ENCODE peak calls at places on chromosomes 1 and 21, in ten cellular contexts. E is PC-9; W is left ventricle myocardium superior; L is ureter; F is neural crest cell; X is activated naive CD8-positive, alpha-beta T cell treated with anti-CD3 and anti-CD28 coated beads for 36 hours; P is stimulated activated naive B cell treated with anti-CD40 and anti-IgM and Interleukin-4, amounts not matched to agents 10 μg/mL and 1 μg/mL and 100 μg/mL, for 72 hours; C is activated T-cell treated with anti-CD3 and anti-CD28 coated beads, Interleukin-2, amount 50 U/mL, for 24 hours; A is NAMALWA; S is fibroblast of pulmonary artery. R is an unnamed sample.
A peak's percentile ranks its signal among the peaks of the same experiment; 100 is the strongest.

GRCh38 chr1:11058595-11059165 is 1.1 kb downstream of the SRM start:
- DNase-seq in E (no peak), W (no peak), L (no peak), F (no peak), X (no peak), P (no peak), C (no peak), A (no peak), S (no peak), R (no peak)

GRCh38 chr21:35274090-35274489 is 225.0 kb upstream of the RUNX1 start:
- DNase-seq in E (no peak), W (no peak), L (no peak), F (no peak), X (no peak), P (no peak), C (no peak), A (no peak), S (no peak), R (no peak)

GRCh38 chr1:168512864-168513595 is 30.8 kb downstream of the XCL2 start:
- DNase-seq in E (no peak), W (no peak), L (no peak), F (no peak), X (peak; percentile 45), P (no peak), C (no peak), A (no peak), S (no peak), R (no peak)

GRCh38 chr1:63034256-63034655 is 250.3 kb downstream of the ATG4C start:
- DNase-seq in E (no peak), W (no peak), L (no peak), F (no peak), X (no peak), P (no peak), C (no peak), A (no peak), S (no peak), R (no peak)

GRCh38 chr1:103489881-103490280 is 35.6 kb upstream of the RNPC3 start:
- DNase-seq in E (no peak), W (no peak), L (no peak), F (no peak), X (no peak), P (no peak), C (no peak), A (no peak), S (peak; percentile 7), R (no peak)

GRCh38 chr1:150560986-150561829 is 12.0 kb downstream of the ADAMTSL4 start:
- DNase-seq in E (peak; percentile 97), W (peak; percentile 96), L (peak; percentile 96), F (peak; percentile 87), X (peak; percentile 88), P (peak; percentile 85), C (peak; percentile 90), A (peak; percentile 96), S (peak; percentile 99), R (peak; percentile 88)

GRCh38 chr1:113581323-113581722 is 178.0 kb downstream of the PHTF1 start:
- DNase-seq in E (no peak), W (no peak), L (no peak), F (no peak), X (no peak), P (no peak), C (no peak), A (no peak), S (no peak), R (no peak)

GRCh38 chr1:178192686-178193085 is 98.8 kb downstream of the RASAL2 start:
- DNase-seq in E (peak; percentile 69), W (no peak), L (peak; percentile 47), F (no peak), X (no peak), P (no peak), C (no peak), A (peak; percentile 56), S (peak; percentile 91), R (no peak)

GRCh38 chr1:33918368-33918767 is 54.5 kb downstream of the HMGB4 start:
- DNase-seq in E (no peak), W (no peak), L (no peak), F (no peak), X (no peak), P (no peak), C (no peak), A (no peak), S (peak; percentile 3), R (no peak)

GRCh38 chr1:25090707-25091422 is 141.4 kb downstream of the SYF2 start:
- DNase-seq in E (no peak), W (no peak), L (no peak), F (no peak), X (no peak), P (no peak), C (no peak), A (no peak), S (peak; percentile 8), R (no peak)

GRCh38 chr1:169548312-169548711 is 38.0 kb downstream of the F5 start:
- DNase-seq in E (no peak), W (no peak), L (no peak), F (no peak), X (no peak), P (no peak), C (no peak), A (no peak), S (no peak), R (no peak)

GRCh38 chr1:18703041-18703621 is 72.5 kb downstream of the PAX7 start:
- DNase-seq in E (no peak), W (no peak), L (no peak), F (no peak), X (no peak), P (no peak), C (no peak), A (no peak), S (no peak), R (no peak)

GRCh38 chr1:179080866-179081695 is 789 bp upstream of the TOR3A start:
- DNase-seq in E (no peak), W (no peak), L (no peak), F (no peak), X (peak; percentile 47), P (peak; percentile 47), C (no peak), A (peak; percentile 85), S (no peak), R (no peak)

GRCh38 chr1:203726417-203726867 is 38.5 kb upstream of the LAX1 start:
- DNase-seq in E (no peak), W (no peak), L (no peak), F (no peak), X (no peak), P (no peak), C (no peak), A (no peak), S (peak; percentile 36), R (no peak)

GRCh38 chr1:205680073-205680851 is at the start of gene SLC45A3:
- DNase-seq in E (peak; percentile 46), W (peak; percentile 62), L (no peak), F (peak; percentile 45), X (peak; percentile 52), P (no peak), C (peak; percentile 67), A (no peak), S (peak; percentile 23), R (no peak)

GRCh38 chr1:58968360-58968952 is 184.6 kb upstream of the JUN start:
- DNase-seq in E (no peak), W (peak; percentile 90), L (peak; percentile 82), F (no peak), X (peak; percentile 21), P (peak; percentile 62), C (peak; percentile 51), A (peak; percentile 50), S (peak; percentile 85), R (no peak)

GRCh38 chr1:183029591-183030000 is 6.4 kb downstream of the LAMC1 start:
- DNase-seq in E (no peak), W (no peak), L (no peak), F (no peak), X (no peak), P (no peak), C (no peak), A (no peak), S (peak; percentile 65), R (no peak)

GRCh38 chr1:67883069-67883468 is 49.8 kb upstream of the GNG12 start:
- DNase-seq in E (no peak), W (no peak), L (no peak), F (no peak), X (no peak), P (no peak), C (no peak), A (no peak), S (peak; percentile 74), R (no peak)

GRCh38 chr21:41957991-41958766 is 4.4 kb upstream of the C2CD2 start:
- DNase-seq in E (peak; percentile 85), W (peak; percentile 75), L (peak; percentile 74), F (no peak), X (no peak), P (no peak), C (no peak), A (no peak), S (peak; percentile 93), R (no peak)

GRCh38 chr1:35564037-35564883 is 6.7 kb downstream of the NCDN start:
- DNase-seq in E (peak; percentile 79), W (peak; percentile 80), L (peak; percentile 78), F (peak; percentile 79), X (peak; percentile 73), P (peak; percentile 51), C (peak; percentile 83), A (peak; percentile 90), S (peak; percentile 85), R (peak; percentile 54)

GRCh38 chr1:73662526-73662925 is 535.5 kb downstream of the LRRIQ3 start:
- DNase-seq in E (no peak), W (no peak), L (no peak), F (no peak), X (no peak), P (no peak), C (no peak), A (no peak), S (no peak), R (no peak)

GRCh38 chr1:172040466-172040865 is 199.2 kb downstream of the DNM3 start:
- DNase-seq in E (peak; percentile 34), W (no peak), L (no peak), F (no peak), X (no peak), P (no peak), C (no peak), A (no peak), S (peak; percentile 63), R (no peak)

GRCh38 chr1:156750191-156750931 is 1.1 kb downstream of the HDGF start:
- DNase-seq in E (peak; percentile 67), W (no peak), L (peak; percentile 79), F (no peak), X (peak; percentile 39), P (no peak), C (peak; percentile 72), A (peak; percentile 55), S (no peak), R (no peak)

GRCh38 chr1:153490272-153491051 is 30.0 kb upstream of the S100A7 start:
- DNase-seq in E (peak; percentile 51), W (peak; percentile 72), L (peak; percentile 81), F (no peak), X (no peak), P (no peak), C (no peak), A (no peak), S (peak; percentile 96), R (no peak)

GRCh38 chr1:31376374-31377134 is 3.7 kb upstream of the FABP3 start:
- DNase-seq in E (no peak), W (no peak), L (no peak), F (peak; percentile 44), X (no peak), P (no peak), C (no peak), A (no peak), S (peak; percentile 93), R (no peak)

GRCh38 chr1:58975888-58976287 is 192.0 kb upstream of the JUN start:
- DNase-seq in E (no peak), W (no peak), L (no peak), F (no peak), X (no peak), P (no peak), C (no peak), A (no peak), S (peak; percentile 77), R (no peak)

GRCh38 chr1:218494000-218494399 is 148.9 kb downstream of the TGFB2 start:
- DNase-seq in E (no peak), W (no peak), L (no peak), F (no peak), X (no peak), P (no peak), C (no peak), A (no peak), S (no peak), R (no peak)

GRCh38 chr21:39531777-39532333 is 80.1 kb downstream of the SH3BGR start:
- DNase-seq in E (no peak), W (no peak), L (no peak), F (no peak), X (no peak), P (no peak), C (no peak), A (no peak), S (no peak), R (no peak)